ENCODE peak calls at places on chromosomes 5 and 9, in four cellular contexts. One of them, this sample, is unnamed.

GRCh38 chr5:7680260-7680659 is 170.7 kb downstream of the CFAP90 start:
- DNase-seq in neural progenitor cell: no peak
- DNase-seq in BE2C: no peak
- DNase-seq in cardiac muscle cell: no peak
- DNase-seq in this sample: no peak

GRCh38 chr5:77308154-77308960 is 97.9 kb downstream of the PDE8B start:
- DNase-seq in neural progenitor cell: no peak
- DNase-seq in BE2C: no peak
- DNase-seq in cardiac muscle cell: no peak
- DNase-seq in this sample: no peak

GRCh38 chr5:55766408-55766807 is 28.5 kb downstream of the DDX4 start:
- DNase-seq in neural progenitor cell: no peak
- DNase-seq in BE2C: no peak
- DNase-seq in cardiac muscle cell: no peak
- DNase-seq in this sample: no peak

GRCh38 chr5:137096149-137097103 is 402.7 kb downstream of the SPOCK1 start:
- DNase-seq in neural progenitor cell: no peak
- DNase-seq in BE2C: no peak
- DNase-seq in cardiac muscle cell: no peak
- DNase-seq in this sample: no peak

GRCh38 chr5:157269165-157269671 is 3.3 kb downstream of the CYFIP2 start:
- DNase-seq in neural progenitor cell: no peak
- DNase-seq in BE2C: no peak
- DNase-seq in cardiac muscle cell: no peak
- DNase-seq in this sample: no peak

GRCh38 chr5:159310492-159310891 is 19.8 kb downstream of the IL12B start:
- DNase-seq in neural progenitor cell: peak; percentile 72
- DNase-seq in BE2C: no peak
- DNase-seq in cardiac muscle cell: peak; percentile 39
- DNase-seq in this sample: peak; percentile 27

GRCh38 chr5:145446412-145446811 is 388.7 kb downstream of the PRELID2 start:
- DNase-seq in neural progenitor cell: no peak
- DNase-seq in BE2C: no peak
- DNase-seq in cardiac muscle cell: no peak
- DNase-seq in this sample: no peak

GRCh38 chr5:120803282-120803681 is 339.2 kb downstream of the PRR16 start:
- DNase-seq in neural progenitor cell: no peak
- DNase-seq in BE2C: no peak
- DNase-seq in cardiac muscle cell: peak; percentile 47
- DNase-seq in this sample: no peak

GRCh38 chr5:151134228-151134627 is 23.4 kb downstream of the ANXA6 start:
- DNase-seq in neural progenitor cell: no peak
- DNase-seq in BE2C: no peak
- DNase-seq in cardiac muscle cell: no peak
- DNase-seq in this sample: no peak

GRCh38 chr5:135662104-135662503 is 83.3 kb upstream of the CXCL14 start:
- DNase-seq in neural progenitor cell: no peak
- DNase-seq in BE2C: no peak
- DNase-seq in cardiac muscle cell: no peak
- DNase-seq in this sample: no peak

GRCh38 chr5:135660826-135661555 is 82.2 kb upstream of the CXCL14 start:
- DNase-seq in neural progenitor cell: peak; percentile 9
- DNase-seq in BE2C: no peak
- DNase-seq in cardiac muscle cell: no peak
- DNase-seq in this sample: no peak

GRCh38 chr5:135667204-135667603 is 88.4 kb upstream of the CXCL14 start:
- DNase-seq in neural progenitor cell: no peak
- DNase-seq in BE2C: no peak
- DNase-seq in cardiac muscle cell: no peak
- DNase-seq in this sample: no peak

GRCh38 chr5:135657536-135658307 is 78.9 kb upstream of the CXCL14 start:
- DNase-seq in neural progenitor cell: no peak
- DNase-seq in BE2C: no peak
- DNase-seq in cardiac muscle cell: no peak
- DNase-seq in this sample: no peak

GRCh38 chr5:135662683-135663082 is 83.9 kb upstream of the CXCL14 start:
- DNase-seq in neural progenitor cell: peak; percentile 9
- DNase-seq in BE2C: no peak
- DNase-seq in cardiac muscle cell: no peak
- DNase-seq in this sample: no peak
- TF ChIP-seq CTCF in neural progenitor cell: no peak
- TF ChIP-seq CTCF in BE2C: no peak
- TF ChIP-seq CTCF in cardiac muscle cell: no peak
- TF ChIP-seq CTCF in this sample: no peak

GRCh38 chr5:142233083-142234032 is 91.5 kb downstream of the SPRY4 start:
- DNase-seq in neural progenitor cell: no peak
- DNase-seq in BE2C: no peak
- DNase-seq in cardiac muscle cell: no peak
- DNase-seq in this sample: no peak
- TF ChIP-seq CTCF in neural progenitor cell: no peak
- TF ChIP-seq CTCF in BE2C: no peak
- TF ChIP-seq CTCF in cardiac muscle cell: no peak
- TF ChIP-seq CTCF in this sample: no peak

GRCh38 chr5:98275980-98276379 is 497.5 kb upstream of the RGMB start:
- DNase-seq in neural progenitor cell: no peak
- DNase-seq in BE2C: no peak
- DNase-seq in cardiac muscle cell: no peak
- DNase-seq in this sample: no peak
- TF ChIP-seq CTCF in neural progenitor cell: no peak
- TF ChIP-seq CTCF in BE2C: peak; percentile 3
- TF ChIP-seq CTCF in cardiac muscle cell: no peak
- TF ChIP-seq CTCF in this sample: peak; percentile 64

GRCh38 chr9:121610638-121610953 is 40.8 kb upstream of the DAB2IP start:
- DNase-seq in neural progenitor cell: peak; percentile 57
- DNase-seq in BE2C: no peak
- DNase-seq in cardiac muscle cell: no peak
- DNase-seq in this sample: no peak
- TF ChIP-seq CTCF in neural progenitor cell: peak; percentile 35
- TF ChIP-seq CTCF in BE2C: no peak
- TF ChIP-seq CTCF in cardiac muscle cell: no peak
- TF ChIP-seq CTCF in this sample: no peak

This sample was measured in glutamatergic neuron.